ENCODE peak calls at places on chromosomes 12 and 14, in four cellular contexts. V, T, E and J are unnamed samples.
A peak's percentile ranks its signal among the peaks of the same experiment; 100 is the strongest.

GRCh38 chr12:94174576-94174975 is 26.2 kb downstream of the PLXNC1 start:
- DNase-seq in V (no peak), T (no peak), E (peak; percentile 66), J (no peak)

GRCh38 chr12:6295187-6295811 is 15.2 kb upstream of the PLEKHG6 start:
- DNase-seq in E (peak; percentile 39), T (peak; percentile 48), V (peak; percentile 86), J (no peak)

GRCh38 chr12:66482880-66483279 is 180.6 kb downstream of the HELB start:
- DNase-seq in E (no peak), V (no peak), T (no peak), J (no peak)

GRCh38 chr12:1662761-1663439 is 28.0 kb upstream of the ADIPOR2 start:
- DNase-seq in E (peak; percentile 80), T (peak; percentile 73), V (peak; percentile 86), J (no peak)

GRCh38 chr12:27899151-27899661 is 73.3 kb downstream of the PTHLH start:
- DNase-seq in T (no peak), E (no peak), V (no peak), J (no peak)

GRCh38 chr12:30982413-30982812 is 55.9 kb downstream of the TSPAN11 start:
- DNase-seq in E (no peak), T (no peak), V (no peak), J (no peak)

GRCh38 chr14:102659797-102660196 is 67.3 kb downstream of the RCOR1 start:
- DNase-seq in E (no peak), T (no peak), V (no peak), J (no peak)

GRCh38 chr14:82410064-82410463 is 876.4 kb upstream of the SEL1L start:
- DNase-seq in V (no peak), T (no peak), E (no peak), J (no peak)

GRCh38 chr12:104356231-104357115 is 52.9 kb downstream of the EID3 start:
- DNase-seq in T (no peak), E (no peak), V (no peak), J (no peak)

GRCh38 chr14:31990959-31991541 is 86.1 kb upstream of the ARHGAP5 start:
- DNase-seq in T (no peak), E (no peak), V (no peak), J (no peak)

GRCh38 chr14:100287202-100287997 is 18.8 kb downstream of the SLC25A29 start:
- DNase-seq in V (no peak), T (no peak), E (no peak), J (peak; percentile 47)

GRCh38 chr12:71691504-71692129 is 5.7 kb downstream of the TMEM19 start:
- DNase-seq in T (peak; percentile 65), V (peak; percentile 35), E (no peak), J (no peak)

GRCh38 chr12:65277994-65278575 is 398 bp upstream of the MSRB3 start:
- DNase-seq in T (no peak), V (peak; percentile 16), E (no peak), J (no peak)

GRCh38 chr12:11307143-11307542 is 3.1 kb downstream of the PRB4 start:
- DNase-seq in E (no peak), V (no peak), T (no peak), J (no peak)

GRCh38 chr14:55586411-55586810 is 6.4 kb downstream of the KTN1 start:
- DNase-seq in E (no peak), T (no peak), V (no peak), J (no peak)

GRCh38 chr14:79578470-79578869 is 632.8 kb downstream of the DIO2 start:
- DNase-seq in T (no peak), E (no peak), V (no peak), J (no peak)

GRCh38 chr12:19285793-19286448 is 153.4 kb upstream of the AEBP2 start:
- DNase-seq in E (no peak), T (no peak), V (no peak), J (no peak)

GRCh38 chr12:122327014-122327413 is 60.7 kb upstream of the VPS33A start:
- DNase-seq in V (no peak), E (no peak), T (no peak), J (no peak)

GRCh38 chr14:94469261-94469660 is 6.7 kb downstream of the SERPINA9 start:
- DNase-seq in V (no peak), E (no peak), T (no peak), J (no peak)

GRCh38 chr12:88553941-88554658 is 26.2 kb downstream of the KITLG start:
- DNase-seq in T (no peak), V (no peak), E (no peak), J (no peak)

GRCh38 chr12:57176139-57176477 is 28.7 kb upstream of the LRP1-AS start:
- DNase-seq in T (no peak), V (no peak), E (no peak), J (no peak)

GRCh38 chr14:96962337-96962736 is 165.2 kb downstream of the VRK1 start:
- DNase-seq in E (no peak), T (no peak), V (no peak), J (no peak)

GRCh38 chr14:96961895-96962294 is 164.7 kb downstream of the VRK1 start:
- DNase-seq in V (no peak), E (no peak), T (no peak), J (no peak)

GRCh38 chr14:96960598-96961116 is 163.5 kb downstream of the VRK1 start:
- DNase-seq in V (no peak), E (no peak), T (no peak), J (no peak)

GRCh38 chr14:96965885-96966595 is 168.9 kb downstream of the VRK1 start:
- DNase-seq in E (no peak), V (no peak), T (no peak), J (no peak)
- H3K4me3 ChIP-seq in E (no peak overlapping the region), V (no peak overlapping the region), T (no peak overlapping the region), J (no peak overlapping the region)

GRCh38 chr12:32560520-32560919 is 118.6 kb upstream of the DNM1L start:
- DNase-seq in V (no peak), T (no peak), E (no peak), J (no peak)

GRCh38 chr12:32558941-32559340 is 120.2 kb upstream of the DNM1L start:
- DNase-seq in E (no peak), T (no peak), V (no peak), J (no peak)

GRCh38 chr12:32566663-32567634 is 112.2 kb upstream of the DNM1L start:
- DNase-seq in E (no peak), V (peak; percentile 51), T (no peak), J (no peak)

GRCh38 chr12:32559434-32559833 is 119.7 kb upstream of the DNM1L start:
- DNase-seq in V (no peak), E (no peak), T (no peak), J (no peak)

DNA sequence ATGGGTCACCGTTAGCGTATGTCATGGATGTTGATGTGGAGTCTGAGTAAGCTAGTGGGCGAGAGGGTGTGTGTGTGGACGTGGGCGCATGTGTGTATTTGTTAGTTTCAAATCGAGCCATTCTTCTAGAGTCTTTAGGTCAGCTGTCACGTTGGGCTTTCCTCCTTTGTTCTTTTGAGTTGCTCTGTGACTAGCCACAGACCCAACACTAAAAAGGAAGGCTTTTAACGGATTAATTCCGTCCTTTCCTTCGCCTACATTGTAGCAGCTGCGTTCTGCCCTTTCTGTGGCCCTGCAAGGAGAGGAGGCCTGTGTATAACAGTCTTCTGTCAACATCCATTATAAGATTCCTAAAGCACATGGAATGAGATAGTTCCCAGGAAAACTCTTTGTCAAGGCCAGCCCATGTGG is 117.2 kb upstream of the DNM1L start:
- DNase-seq in T (no peak), V (no peak), E (no peak), J (no peak)
- H3K4me1 ChIP-seq in T (peaks cover 46% of the 10 kb centered on the region), V (peaks cover 5% of the 10 kb centered on the region), E (peaks cover 53% of the 10 kb centered on the region), J (peaks cover 15% of the 10 kb centered on the region)

DNA sequence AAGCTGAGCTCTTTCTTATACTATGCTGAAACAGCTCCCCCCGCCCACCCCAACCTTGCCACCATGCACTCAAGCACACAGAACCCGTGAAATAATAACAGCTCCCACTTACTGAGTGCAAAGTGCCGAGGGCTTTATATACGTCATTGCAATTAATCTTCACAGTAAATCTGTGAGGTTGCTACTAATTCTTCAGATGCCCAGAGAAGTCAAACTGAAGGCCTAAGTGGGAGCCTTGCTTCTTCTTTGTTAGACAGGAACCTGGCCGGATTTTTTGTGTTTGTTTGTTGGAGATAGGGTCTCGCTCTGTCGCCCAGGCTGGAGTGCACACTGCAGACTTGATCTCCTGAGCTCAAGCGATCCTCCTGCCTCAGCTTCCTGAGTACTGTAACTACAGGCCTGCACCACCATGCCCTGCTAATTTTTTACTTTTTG is 34.0 kb downstream of the VCPKMT start:
- DNase-seq in E (no peak), V (no peak), T (no peak), J (peak; percentile 41)
- H3K4me3 ChIP-seq in E (no peak overlapping the region), V (no peak overlapping the region), T (no peak overlapping the region), J (no peak overlapping the region)

GRCh38 chr12:55847033-55847432 is 4.3 kb upstream of the MMP19 start:
- DNase-seq in T (no peak), V (no peak), E (peak; percentile 59), J (no peak)

GRCh38 chr12:55845349-55845748 is 2.6 kb upstream of the MMP19 start:
- DNase-seq in T (no peak), E (no peak), V (no peak), J (no peak)

GRCh38 chr12:55847603-55848329 is 5.0 kb upstream of the MMP19 start:
- DNase-seq in E (peak; percentile 89), T (peak; percentile 66), V (peak; percentile 72), J (peak; percentile 95)

GRCh38 chr12:55843431-55843830 is 695 bp upstream of the MMP19 start:
- DNase-seq in T (no peak), V (no peak), E (no peak), J (no peak)

GRCh38 chr12:55845785-55846496 is 3.2 kb upstream of the MMP19 start:
- DNase-seq in V (no peak), E (no peak), T (no peak), J (no peak)
- H3K4me1 ChIP-seq in V (no peaks in the 10 kb centered on the region), E (peaks cover 23% of the 10 kb centered on the region), T (no peaks in the 10 kb centered on the region), J (peaks cover 6% of the 10 kb centered on the region)

DNA sequence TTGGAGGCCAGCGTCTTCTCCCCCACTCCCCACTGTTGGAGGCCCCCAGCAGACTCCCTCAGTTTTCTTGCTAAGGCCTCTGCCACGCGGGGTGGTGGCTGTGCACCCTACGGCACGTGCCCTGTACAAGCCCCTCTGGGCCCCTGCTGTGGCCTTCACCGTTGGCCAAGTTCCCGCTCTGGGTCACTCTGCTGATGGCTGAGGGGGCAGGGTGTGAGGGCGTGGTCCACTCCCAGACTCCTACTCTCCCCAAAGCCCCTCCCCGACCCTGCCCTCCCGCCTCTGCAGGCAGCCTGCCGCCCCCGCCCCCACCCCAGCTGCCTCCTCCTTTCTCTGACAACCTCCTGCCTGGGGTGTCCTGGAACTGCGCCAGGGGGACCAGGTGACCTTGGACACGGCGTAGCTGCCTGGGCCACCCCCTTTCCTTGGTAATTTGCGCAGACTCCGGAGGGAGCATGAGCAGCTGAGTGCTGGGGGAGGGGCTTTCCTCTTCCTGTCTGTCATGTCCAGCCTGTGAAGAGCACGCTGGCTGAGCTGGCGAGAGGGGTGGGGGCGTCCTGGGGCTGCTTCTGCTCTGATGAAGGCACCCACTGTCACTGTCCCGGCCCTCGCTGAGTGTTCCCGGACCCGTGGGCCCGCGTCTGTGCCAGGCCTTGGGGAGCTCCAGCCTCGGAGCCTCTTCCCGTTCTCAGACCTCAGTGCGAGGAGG is 84.9 kb downstream of the KIF26A start:
- DNase-seq in T (no peak), E (peak; percentile 46), V (peak; percentile 58), J (peak; percentile 78)
- H3K4me3 ChIP-seq in T (peak overlapping the region; percentile 28), E (peak overlapping the region; percentile 45), V (peak overlapping the region; percentile 21), J (peak overlapping the region; percentile 17)